ENCODE peak calls at places on chromosomes 11 and 22, in four cellular contexts. V is ovary, R is lower lobe of right lung, X is GM23338. A is an unnamed sample.

GRCh38 chr11:692824-693414 is 2.1 kb downstream of the DEAF1 start:
- DNase-seq in R (no peak), V (no peak), X (no peak), A (peak; percentile 29)

GRCh38 chr11:57434640-57435546 is 8.0 kb upstream of the SLC43A3 start:
- DNase-seq in X (no peak), V (no peak), R (no peak), A (no peak)

GRCh38 chr11:107956543-107956942 is 28.3 kb downstream of the RAB39A start:
- DNase-seq in V (no peak), R (no peak), X (no peak), A (no peak)

GRCh38 chr22:35900483-35901168 is 128.0 kb downstream of the RBFOX2 start:
- DNase-seq in V (no peak), R (no peak), X (peak; percentile 37), A (peak; percentile 42)

GRCh38 chr11:72561856-72562255 is 112.4 kb downstream of the PDE2A start:
- DNase-seq in X (no peak), V (no peak), R (no peak), A (no peak)

GRCh38 chr11:113894421-113894996 is 10.1 kb upstream of the HTR3B start:
- DNase-seq in R (no peak), X (no peak), V (no peak), A (peak; percentile 26)

GRCh38 chr11:3732671-3733070 is 61.5 kb upstream of the CHRNA10 start:
- DNase-seq in V (no peak), X (no peak), R (no peak), A (no peak)

GRCh38 chr22:28155808-28156207 is 236.8 kb upstream of the PITPNB start:
- DNase-seq in X (no peak), R (no peak), V (no peak), A (no peak)

DNA sequence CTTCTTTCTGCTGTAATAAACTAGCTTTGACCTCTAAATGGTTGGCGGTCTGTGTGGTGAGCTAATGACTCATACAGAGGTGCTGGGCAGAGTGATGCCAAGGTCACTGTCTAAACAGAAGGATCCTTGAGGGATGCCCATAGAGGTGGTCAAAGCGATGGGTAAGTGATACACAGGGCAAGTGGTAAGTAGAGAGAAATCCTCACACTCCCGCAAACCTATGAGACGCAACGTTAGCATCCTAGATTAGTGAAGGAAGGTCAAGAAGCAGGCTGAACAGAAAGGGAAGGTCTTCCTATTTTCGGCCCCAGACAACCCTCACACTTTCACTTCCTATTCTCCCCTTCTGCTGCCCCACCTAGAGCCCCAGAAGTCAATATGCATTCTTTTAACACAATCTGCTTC is 65.6 kb upstream of the SESN3 start:
- DNase-seq in V (no peak), R (no peak), X (no peak), A (no peak)
- H3K27ac ChIP-seq in V (no peak overlapping the region), R (no peak overlapping the region), X (no peak overlapping the region), A (no peak overlapping the region)

DNA sequence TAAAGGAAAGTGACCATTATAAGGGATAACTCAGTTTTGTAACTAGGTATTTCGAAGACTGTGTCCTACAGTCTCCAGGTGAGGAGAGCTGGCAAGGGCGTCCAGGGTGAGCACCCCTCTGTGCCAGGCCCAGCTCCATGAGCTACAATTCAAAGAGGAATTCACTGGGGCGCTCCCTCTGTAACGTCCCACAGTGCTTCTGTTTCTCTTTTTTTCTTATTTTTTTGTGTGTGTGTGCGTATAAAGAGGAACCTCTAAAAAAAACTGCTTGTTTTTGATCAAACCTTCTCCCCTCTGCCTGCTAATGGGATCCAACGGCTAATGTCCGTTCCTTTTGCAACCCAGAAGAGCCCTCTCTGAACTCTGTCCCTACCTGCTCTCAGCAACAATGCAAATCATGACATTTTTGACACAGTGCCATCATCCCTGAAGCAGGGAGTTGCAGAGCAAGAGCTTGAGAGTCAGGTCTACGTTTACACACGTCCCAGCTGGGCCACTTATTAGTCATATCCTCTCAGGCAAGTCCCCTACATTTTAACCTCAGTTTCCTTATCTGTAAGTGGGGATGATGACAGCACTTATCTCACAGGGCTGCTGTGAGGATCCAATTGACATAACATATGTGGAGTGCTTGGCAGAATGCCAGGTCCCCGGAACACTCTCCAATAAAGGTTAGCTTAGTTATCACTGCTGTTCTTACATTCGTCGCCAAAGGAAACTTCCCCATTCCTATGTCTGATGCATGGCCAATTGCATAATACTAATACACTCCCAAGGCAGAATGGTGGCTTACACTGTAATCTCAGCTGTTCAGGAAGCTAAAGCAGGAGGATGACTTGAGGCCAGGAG is 16.9 kb downstream of the ASCC2 start:
- DNase-seq in V (peak; percentile 28), R (peak; percentile 94), X (no peak), A (peak; percentile 71)
- H3K36me3 ChIP-seq in V (no peaks in the 10 kb centered on the region), R (peaks cover 80% of the 10 kb centered on the region), X (peaks cover 23% of the 10 kb centered on the region), A (peaks cover 21% of the 10 kb centered on the region)

GRCh38 chr22:33921576-33922181 is 1.4 kb upstream of the LARGE1 start:
- DNase-seq in R (peak; percentile 63), X (peak; percentile 93), V (peak; percentile 76), A (peak; percentile 81)

GRCh38 chr22:33922268-33922667 is 2.0 kb upstream of the LARGE1 start:
- DNase-seq in R (no peak), V (peak; percentile 52), X (peak; percentile 78), A (peak; percentile 66)

GRCh38 chr22:33923660-33924246 is 3.5 kb upstream of the LARGE1 start:
- DNase-seq in X (peak; percentile 98), V (peak; percentile 54), R (no peak), A (peak; percentile 87)

GRCh38 chr22:33920927-33921575 is 775 bp upstream of the LARGE1 start:
- DNase-seq in X (peak; percentile 99), V (peak; percentile 98), R (peak; percentile 98), A (peak; percentile 98)

GRCh38 chr22:33923033-33923432 is 2.8 kb upstream of the LARGE1 start:
- DNase-seq in V (no peak), X (no peak), R (no peak), A (peak; percentile 8)
- H3K27ac ChIP-seq in V (peak overlapping the region; percentile 87), X (peak overlapping the region; percentile 95), R (no peak overlapping the region), A (no peak overlapping the region)

DNA sequence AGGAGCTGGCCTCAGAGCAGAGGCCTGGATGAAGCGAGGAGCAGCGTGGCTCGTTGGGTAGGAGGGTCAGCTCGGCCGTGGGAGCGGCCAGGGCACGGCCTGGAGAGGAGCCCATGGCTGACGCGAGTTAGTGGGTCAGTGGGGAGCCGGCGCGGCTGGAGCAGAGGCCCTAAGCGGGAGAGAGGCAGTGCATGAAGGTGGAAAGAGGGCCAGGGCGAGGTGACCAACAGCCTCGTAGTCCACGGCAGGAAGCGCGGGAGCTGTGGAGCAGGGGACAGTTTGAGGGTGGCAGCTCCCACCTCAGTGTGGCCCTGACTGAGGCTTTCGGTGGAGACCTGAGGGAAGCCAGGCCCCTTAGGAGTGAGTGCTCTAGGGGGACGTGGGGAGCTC is 24.1 kb downstream of the DCPS start:
- DNase-seq in X (no peak), V (no peak), R (no peak), A (no peak)
- H3K36me3 ChIP-seq in X (no peaks in the 10 kb centered on the region), V (no peaks in the 10 kb centered on the region), R (peaks cover 23% of the 10 kb centered on the region), A (no peaks in the 10 kb centered on the region)

GRCh38 chr11:78270993-78271392 is 82.3 kb downstream of the USP35 start:
- DNase-seq in R (no peak), X (no peak), V (no peak), A (no peak)

GRCh38 chr11:78266451-78266850 is 77.7 kb downstream of the USP35 start:
- DNase-seq in X (no peak), R (no peak), V (no peak), A (no peak)

GRCh38 chr11:78274739-78275138 is 86.0 kb downstream of the USP35 start:
- DNase-seq in V (no peak), R (no peak), X (no peak), A (peak; percentile 41)

GRCh38 chr11:78265326-78265725 is 76.6 kb downstream of the USP35 start:
- DNase-seq in R (no peak), V (no peak), X (no peak), A (no peak)

GRCh38 chr11:78268516-78269410 is 80.0 kb downstream of the USP35 start:
- DNase-seq in V (peak; percentile 63), R (no peak), X (no peak), A (no peak)
- H3K27ac ChIP-seq in V (peak overlapping the region; percentile 73), R (peak overlapping the region; percentile 42), X (no peak overlapping the region), A (no peak overlapping the region)